ENCODE peak calls at places on chromosomes 11 and 22, in ten cellular contexts. One of them, this sample, is unnamed.

GRCh38 chr11:7281083-7281482 is 29.4 kb downstream of the SYT9 start:
- DNase-seq in AG09309: no peak
- DNase-seq in BE2C: no peak
- DNase-seq in AG04450: no peak
- DNase-seq in stomach: no peak
- DNase-seq in heart right ventricle: no peak
- DNase-seq in GM12865: no peak
- DNase-seq in heart left ventricle: no peak
- DNase-seq in keratinocyte: peak
- DNase-seq in IMR-90: no peak
- DNase-seq in this sample: no peak

GRCh38 chr11:6319001-6319878 is 1.1 kb downstream of the CAVIN3 start:
- DNase-seq in GM12865: no peak
- DNase-seq in heart right ventricle: peak
- DNase-seq in AG09309: no peak
- DNase-seq in stomach: peak
- DNase-seq in AG04450: no peak
- DNase-seq in keratinocyte: no peak
- DNase-seq in IMR-90: peak
- DNase-seq in heart left ventricle: peak
- DNase-seq in BE2C: no peak
- DNase-seq in this sample: peak

GRCh38 chr22:40668611-40669390 is 10.5 kb upstream of the MCHR1 start:
- DNase-seq in BE2C: no peak
- DNase-seq in IMR-90: peak
- DNase-seq in AG04450: no peak
- DNase-seq in GM12865: peak
- DNase-seq in stomach: no peak
- DNase-seq in AG09309: peak
- DNase-seq in keratinocyte: no peak
- DNase-seq in heart left ventricle: no peak
- DNase-seq in heart right ventricle: no peak
- DNase-seq in this sample: no peak

GRCh38 chr11:46617451-46618314 is at the start of gene ATG13:
- DNase-seq in AG09309: no peak
- DNase-seq in stomach: peak
- DNase-seq in keratinocyte: peak
- DNase-seq in heart left ventricle: peak
- DNase-seq in IMR-90: peak
- DNase-seq in heart right ventricle: peak
- DNase-seq in GM12865: peak
- DNase-seq in AG04450: peak
- DNase-seq in BE2C: peak
- DNase-seq in this sample: peak

GRCh38 chr11:121649798-121650197 is 197.0 kb upstream of the SORL1-AS1 start:
- DNase-seq in keratinocyte: no peak
- DNase-seq in BE2C: no peak
- DNase-seq in GM12865: no peak
- DNase-seq in heart left ventricle: no peak
- DNase-seq in heart right ventricle: no peak
- DNase-seq in stomach: no peak
- DNase-seq in AG09309: no peak
- DNase-seq in IMR-90: peak
- DNase-seq in AG04450: no peak
- DNase-seq in this sample: no peak

GRCh38 chr11:130513132-130513531 is 64.7 kb downstream of the ADAMTS15 start:
- DNase-seq in heart right ventricle: peak
- DNase-seq in IMR-90: no peak
- DNase-seq in GM12865: no peak
- DNase-seq in heart left ventricle: peak
- DNase-seq in keratinocyte: no peak
- DNase-seq in BE2C: peak
- DNase-seq in AG04450: no peak
- DNase-seq in stomach: peak
- DNase-seq in AG09309: no peak
- DNase-seq in this sample: no peak

GRCh38 chr11:35779409-35779808 is 116.8 kb downstream of the TRIM44 start:
- DNase-seq in keratinocyte: no peak
- DNase-seq in IMR-90: no peak
- DNase-seq in heart right ventricle: no peak
- DNase-seq in BE2C: no peak
- DNase-seq in stomach: no peak
- DNase-seq in heart left ventricle: no peak
- DNase-seq in AG09309: no peak
- DNase-seq in GM12865: no peak
- DNase-seq in AG04450: no peak
- DNase-seq in this sample: no peak

GRCh38 chr11:103803062-103803461 is 233.4 kb upstream of the DDI1 start:
- DNase-seq in heart left ventricle: no peak
- DNase-seq in GM12865: peak
- DNase-seq in stomach: no peak
- DNase-seq in AG04450: no peak
- DNase-seq in heart right ventricle: no peak
- DNase-seq in BE2C: no peak
- DNase-seq in IMR-90: peak
- DNase-seq in keratinocyte: no peak
- DNase-seq in AG09309: peak
- DNase-seq in this sample: no peak

GRCh38 chr22:35587447-35587870 is 29.7 kb downstream of the MB start:
- DNase-seq in AG09309: no peak
- DNase-seq in GM12865: no peak
- DNase-seq in heart left ventricle: peak
- DNase-seq in heart right ventricle: peak
- DNase-seq in IMR-90: no peak
- DNase-seq in BE2C: peak
- DNase-seq in keratinocyte: no peak
- DNase-seq in AG04450: no peak
- DNase-seq in stomach: peak
- DNase-seq in this sample: peak

GRCh38 chr22:17734197-17734596 is 40.1 kb downstream of the BID start:
- DNase-seq in BE2C: no peak
- DNase-seq in stomach: no peak
- DNase-seq in GM12865: peak
- DNase-seq in keratinocyte: no peak
- DNase-seq in heart left ventricle: no peak
- DNase-seq in AG04450: no peak
- DNase-seq in heart right ventricle: no peak
- DNase-seq in IMR-90: peak
- DNase-seq in AG09309: peak
- DNase-seq in this sample: no peak

GRCh38 chr11:123063396-123064267 is 1.7 kb upstream of the HSPA8 start:
- DNase-seq in stomach: peak
- DNase-seq in AG09309: peak
- DNase-seq in heart right ventricle: no peak
- DNase-seq in BE2C: peak
- DNase-seq in heart left ventricle: peak
- DNase-seq in AG04450: no peak
- DNase-seq in keratinocyte: no peak
- DNase-seq in GM12865: peak
- DNase-seq in IMR-90: peak
- DNase-seq in this sample: peak

GRCh38 chr11:126403039-126403438 is 47.6 kb downstream of the ST3GAL4 start:
- DNase-seq in keratinocyte: peak
- DNase-seq in BE2C: no peak
- DNase-seq in AG04450: no peak
- DNase-seq in stomach: no peak
- DNase-seq in IMR-90: no peak
- DNase-seq in AG09309: no peak
- DNase-seq in heart left ventricle: no peak
- DNase-seq in heart right ventricle: no peak
- DNase-seq in GM12865: no peak
- DNase-seq in this sample: peak

GRCh38 chr11:10975287-10975721 is 117.5 kb upstream of the ZBED5 start:
- DNase-seq in IMR-90: no peak
- DNase-seq in BE2C: no peak
- DNase-seq in AG04450: no peak
- DNase-seq in GM12865: no peak
- DNase-seq in AG09309: no peak
- DNase-seq in stomach: no peak
- DNase-seq in heart left ventricle: no peak
- DNase-seq in heart right ventricle: no peak
- DNase-seq in keratinocyte: no peak
- DNase-seq in this sample: no peak

GRCh38 chr11:128549256-128549944 is 38.0 kb downstream of the ETS1 start:
- DNase-seq in heart right ventricle: peak
- DNase-seq in AG04450: no peak
- DNase-seq in IMR-90: no peak
- DNase-seq in AG09309: no peak
- DNase-seq in GM12865: no peak
- DNase-seq in keratinocyte: no peak
- DNase-seq in heart left ventricle: peak
- DNase-seq in BE2C: no peak
- DNase-seq in stomach: no peak
- DNase-seq in this sample: no peak

GRCh38 chr11:75430692-75431532 is 2.1 kb downstream of the KLHL35 start:
- DNase-seq in keratinocyte: no peak
- DNase-seq in BE2C: no peak
- DNase-seq in heart left ventricle: peak
- DNase-seq in heart right ventricle: no peak
- DNase-seq in stomach: no peak
- DNase-seq in AG09309: no peak
- DNase-seq in GM12865: no peak
- DNase-seq in IMR-90: no peak
- DNase-seq in AG04450: no peak
- DNase-seq in this sample: no peak

GRCh38 chr11:75428301-75428724 is 4.7 kb downstream of the KLHL35 start:
- DNase-seq in keratinocyte: no peak
- DNase-seq in GM12865: peak
- DNase-seq in BE2C: peak
- DNase-seq in AG09309: no peak
- DNase-seq in heart right ventricle: peak
- DNase-seq in heart left ventricle: peak
- DNase-seq in stomach: peak
- DNase-seq in IMR-90: peak
- DNase-seq in AG04450: peak
- DNase-seq in this sample: peak

GRCh38 chr11:75429641-75429901 is 3.4 kb downstream of the KLHL35 start:
- DNase-seq in BE2C: no peak
- DNase-seq in IMR-90: no peak
- DNase-seq in AG09309: no peak
- DNase-seq in AG04450: no peak
- DNase-seq in heart left ventricle: no peak
- DNase-seq in heart right ventricle: no peak
- DNase-seq in keratinocyte: no peak
- DNase-seq in GM12865: no peak
- DNase-seq in stomach: no peak
- DNase-seq in this sample: no peak

GRCh38 chr11:75429902-75430691 is 2.9 kb downstream of the KLHL35 start:
- DNase-seq in stomach: peak
- DNase-seq in AG09309: no peak
- DNase-seq in AG04450: no peak
- DNase-seq in GM12865: peak
- DNase-seq in heart right ventricle: peak
- DNase-seq in keratinocyte: no peak
- DNase-seq in IMR-90: peak
- DNase-seq in BE2C: peak
- DNase-seq in heart left ventricle: peak
- DNase-seq in this sample: peak

DNA sequence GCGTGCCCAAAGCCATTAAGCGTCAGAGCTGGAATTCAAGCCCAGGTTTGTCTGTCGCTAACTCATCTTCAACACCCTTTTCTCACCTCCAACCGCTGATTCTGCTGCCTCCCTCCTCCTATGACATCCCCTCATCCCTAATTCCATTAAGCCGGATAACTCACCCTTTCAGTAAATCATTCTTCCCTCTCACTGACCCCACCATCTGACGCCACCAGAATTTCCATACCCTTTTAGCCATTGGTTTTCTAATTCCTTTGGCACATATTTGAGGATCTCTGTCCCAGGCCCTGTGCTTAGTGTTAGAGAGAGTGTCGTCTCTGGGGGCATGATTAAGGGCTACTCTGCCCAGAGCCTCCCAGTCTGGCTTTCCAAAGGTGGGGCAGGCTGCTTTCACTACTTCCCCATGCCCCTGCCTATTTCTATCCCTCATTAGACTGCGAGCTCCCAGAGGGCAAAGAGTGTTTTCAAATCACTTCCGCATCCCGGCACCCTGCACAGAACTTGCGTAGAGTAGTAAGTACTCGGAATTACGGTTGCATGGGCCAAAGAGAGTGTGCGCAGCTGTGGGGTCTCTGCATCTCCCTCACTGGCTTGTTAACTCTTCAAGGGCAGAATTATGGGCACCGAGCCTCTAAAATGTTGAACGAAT is 3.9 kb downstream of the KLHL35 start:
- DNase-seq in GM12865: no peak
- DNase-seq in IMR-90: no peak
- DNase-seq in AG09309: no peak
- DNase-seq in heart left ventricle: peak
- DNase-seq in keratinocyte: no peak
- DNase-seq in stomach: no peak
- DNase-seq in heart right ventricle: no peak
- DNase-seq in BE2C: no peak
- DNase-seq in AG04450: no peak
- DNase-seq in this sample: no peak
- TF ChIP-seq CTCF in GM12865: no peak
- TF ChIP-seq CTCF in IMR-90: no peak
- TF ChIP-seq CTCF in AG09309: no peak
- TF ChIP-seq CTCF in heart left ventricle: no peak
- TF ChIP-seq CTCF in keratinocyte: no peak
- TF ChIP-seq CTCF in stomach: no peak
- TF ChIP-seq CTCF in heart right ventricle: no peak
- TF ChIP-seq CTCF in BE2C: no peak
- TF ChIP-seq CTCF in AG04450: no peak
- TF ChIP-seq CTCF in this sample: no peak

GRCh38 chr22:21967693-21968271 is 14.8 kb downstream of the TOP3B start:
- DNase-seq in keratinocyte: no peak
- DNase-seq in AG04450: no peak
- DNase-seq in AG09309: no peak
- DNase-seq in GM12865: no peak
- DNase-seq in heart left ventricle: no peak
- DNase-seq in stomach: no peak
- DNase-seq in IMR-90: no peak
- DNase-seq in BE2C: no peak
- DNase-seq in heart right ventricle: no peak
- DNase-seq in this sample: no peak
- TF ChIP-seq CTCF in keratinocyte: no peak
- TF ChIP-seq CTCF in AG04450: no peak
- TF ChIP-seq CTCF in AG09309: no peak
- TF ChIP-seq CTCF in GM12865: no peak
- TF ChIP-seq CTCF in heart left ventricle: no peak
- TF ChIP-seq CTCF in stomach: no peak
- TF ChIP-seq CTCF in IMR-90: no peak
- TF ChIP-seq CTCF in BE2C: no peak
- TF ChIP-seq CTCF in heart right ventricle: no peak
- TF ChIP-seq CTCF in this sample: no peak

GRCh38 chr22:31749636-31750364 is at the start of gene PRR14L:
- DNase-seq in heart left ventricle: peak
- DNase-seq in heart right ventricle: peak
- DNase-seq in BE2C: peak
- DNase-seq in GM12865: peak
- DNase-seq in AG09309: peak
- DNase-seq in keratinocyte: peak
- DNase-seq in stomach: peak
- DNase-seq in AG04450: peak
- DNase-seq in IMR-90: peak
- DNase-seq in this sample: peak
- TF ChIP-seq CTCF in heart left ventricle: peak
- TF ChIP-seq CTCF in heart right ventricle: no peak
- TF ChIP-seq CTCF in BE2C: peak
- TF ChIP-seq CTCF in GM12865: peak
- TF ChIP-seq CTCF in AG09309: no peak
- TF ChIP-seq CTCF in keratinocyte: peak
- TF ChIP-seq CTCF in stomach: no peak
- TF ChIP-seq CTCF in AG04450: peak
- TF ChIP-seq CTCF in IMR-90: peak
- TF ChIP-seq CTCF in this sample: no peak

GRCh38 chr22:26669060-26669481 is 11.7 kb downstream of the MIAT start:
- DNase-seq in IMR-90: peak
- DNase-seq in stomach: no peak
- DNase-seq in BE2C: peak
- DNase-seq in AG09309: no peak
- DNase-seq in GM12865: peak
- DNase-seq in heart right ventricle: no peak
- DNase-seq in AG04450: no peak
- DNase-seq in heart left ventricle: no peak
- DNase-seq in keratinocyte: no peak
- DNase-seq in this sample: peak
- TF ChIP-seq CTCF in IMR-90: peak
- TF ChIP-seq CTCF in stomach: no peak
- TF ChIP-seq CTCF in BE2C: peak
- TF ChIP-seq CTCF in AG09309: peak
- TF ChIP-seq CTCF in GM12865: peak
- TF ChIP-seq CTCF in heart right ventricle: no peak
- TF ChIP-seq CTCF in AG04450: peak
- TF ChIP-seq CTCF in heart left ventricle: peak
- TF ChIP-seq CTCF in keratinocyte: peak
- TF ChIP-seq CTCF in this sample: peak